ENCODE peak calls at places on chromosomes 5 and 9, in four cellular contexts. One of them, this sample, is unnamed.

GRCh38 chr9:7233516-7233915 is 475.7 kb downstream of the KDM4C start:
- DNase-seq in tibial artery: no peak
- DNase-seq in lower lobe of right lung: no peak
- DNase-seq in hepatocyte: no peak
- DNase-seq in this sample: no peak

GRCh38 chr5:74185599-74185998 is 454.9 kb downstream of the ENC1 start:
- DNase-seq in tibial artery: no peak
- DNase-seq in lower lobe of right lung: no peak
- DNase-seq in hepatocyte: no peak
- DNase-seq in this sample: no peak

GRCh38 chr9:17064558-17064957 is 70.3 kb upstream of the CNTLN start:
- DNase-seq in tibial artery: no peak
- DNase-seq in lower lobe of right lung: no peak
- DNase-seq in hepatocyte: no peak
- DNase-seq in this sample: no peak

GRCh38 chr5:114362197-114362976 is 517 bp downstream of the KCNN2 start:
- DNase-seq in tibial artery: no peak
- DNase-seq in lower lobe of right lung: peak
- DNase-seq in hepatocyte: peak
- DNase-seq in this sample: no peak

GRCh38 chr5:68266457-68266856 is 50.9 kb downstream of the PIK3R1 start:
- DNase-seq in tibial artery: no peak
- DNase-seq in lower lobe of right lung: no peak
- DNase-seq in hepatocyte: no peak
- DNase-seq in this sample: no peak

GRCh38 chr5:22465177-22465576 is 388.0 kb downstream of the CDH12 start:
- DNase-seq in tibial artery: no peak
- DNase-seq in lower lobe of right lung: no peak
- DNase-seq in hepatocyte: no peak
- DNase-seq in this sample: no peak

GRCh38 chr5:61450880-61451279 is 118.8 kb downstream of the ZSWIM6 start:
- DNase-seq in tibial artery: no peak
- DNase-seq in lower lobe of right lung: no peak
- DNase-seq in hepatocyte: no peak
- DNase-seq in this sample: no peak

GRCh38 chr9:13141629-13142028 is 137.9 kb downstream of the MPDZ start:
- DNase-seq in tibial artery: no peak
- DNase-seq in lower lobe of right lung: no peak
- DNase-seq in hepatocyte: no peak
- DNase-seq in this sample: no peak

GRCh38 chr9:33517373-33517772 is 6.7 kb upstream of the ANKRD18B start:
- DNase-seq in tibial artery: no peak
- DNase-seq in lower lobe of right lung: no peak
- DNase-seq in hepatocyte: peak
- DNase-seq in this sample: no peak

GRCh38 chr5:149886697-149887470 is 57.7 kb downstream of the PDE6A start:
- DNase-seq in tibial artery: no peak
- DNase-seq in lower lobe of right lung: no peak
- DNase-seq in hepatocyte: no peak
- DNase-seq in this sample: no peak

GRCh38 chr9:75146229-75146628 is 57.9 kb downstream of the OSTF1 start:
- DNase-seq in tibial artery: no peak
- DNase-seq in lower lobe of right lung: no peak
- DNase-seq in hepatocyte: no peak
- DNase-seq in this sample: no peak

GRCh38 chr9:2570615-2571479 is 50.7 kb upstream of the VLDLR start:
- DNase-seq in tibial artery: peak
- DNase-seq in lower lobe of right lung: peak
- DNase-seq in hepatocyte: peak
- DNase-seq in this sample: no peak

GRCh38 chr5:133891390-133891789 is 77.0 kb downstream of the C5orf15 start:
- DNase-seq in tibial artery: no peak
- DNase-seq in lower lobe of right lung: no peak
- DNase-seq in hepatocyte: no peak
- DNase-seq in this sample: peak

GRCh38 chr5:52579391-52579790 is 208.3 kb upstream of the ITGA1 start:
- DNase-seq in tibial artery: no peak
- DNase-seq in lower lobe of right lung: no peak
- DNase-seq in hepatocyte: no peak
- DNase-seq in this sample: no peak

GRCh38 chr9:76621011-76621410 is 143.2 kb upstream of the PCA3 start:
- DNase-seq in tibial artery: no peak
- DNase-seq in lower lobe of right lung: no peak
- DNase-seq in hepatocyte: no peak
- DNase-seq in this sample: no peak

GRCh38 chr5:115815693-115816225 is 700 bp downstream of the CDO1 start:
- DNase-seq in tibial artery: peak
- DNase-seq in lower lobe of right lung: no peak
- DNase-seq in hepatocyte: peak
- DNase-seq in this sample: peak

GRCh38 chr9:110714314-110714713 is 45.7 kb downstream of the MUSK start:
- DNase-seq in tibial artery: no peak
- DNase-seq in lower lobe of right lung: no peak
- DNase-seq in hepatocyte: peak
- DNase-seq in this sample: no peak

GRCh38 chr5:80204808-80205614 is 50.8 kb downstream of the SERINC5 start:
- DNase-seq in tibial artery: no peak
- DNase-seq in lower lobe of right lung: no peak
- DNase-seq in hepatocyte: peak
- DNase-seq in this sample: no peak

GRCh38 chr5:80934751-80935150 is 25.4 kb upstream of the RASGRF2 start:
- DNase-seq in tibial artery: no peak
- DNase-seq in lower lobe of right lung: no peak
- DNase-seq in hepatocyte: no peak
- DNase-seq in this sample: no peak

GRCh38 chr9:95981741-95982390 is 106.4 kb downstream of the ERCC6L2 start:
- DNase-seq in tibial artery: no peak
- DNase-seq in lower lobe of right lung: no peak
- DNase-seq in hepatocyte: no peak
- DNase-seq in this sample: no peak

GRCh38 chr5:342501-343460 is 21.3 kb downstream of the AHRR start:
- DNase-seq in tibial artery: no peak
- DNase-seq in lower lobe of right lung: no peak
- DNase-seq in hepatocyte: no peak
- DNase-seq in this sample: no peak

GRCh38 chr9:122192261-122192875 is 32.7 kb downstream of the MORN5 start:
- DNase-seq in tibial artery: no peak
- DNase-seq in lower lobe of right lung: no peak
- DNase-seq in hepatocyte: no peak
- DNase-seq in this sample: no peak

GRCh38 chr5:115209279-115209678 is 39.6 kb upstream of the TRIM36 start:
- DNase-seq in tibial artery: no peak
- DNase-seq in lower lobe of right lung: no peak
- DNase-seq in hepatocyte: no peak
- DNase-seq in this sample: no peak

GRCh38 chr5:110853267-110853666 is 114.5 kb downstream of the SLC25A46 start:
- DNase-seq in tibial artery: no peak
- DNase-seq in lower lobe of right lung: no peak
- DNase-seq in hepatocyte: no peak
- DNase-seq in this sample: no peak

GRCh38 chr5:73999306-73999705 is 373.3 kb downstream of the ARHGEF28 start:
- DNase-seq in tibial artery: no peak
- DNase-seq in lower lobe of right lung: no peak
- DNase-seq in hepatocyte: no peak
- DNase-seq in this sample: no peak

GRCh38 chr9:127345566-127345965 is 51.4 kb upstream of the SLC2A8 start:
- DNase-seq in tibial artery: no peak
- DNase-seq in lower lobe of right lung: no peak
- DNase-seq in hepatocyte: no peak
- DNase-seq in this sample: no peak

GRCh38 chr5:176812269-176813259 is 2.2 kb downstream of the UNC5A start:
- DNase-seq in tibial artery: no peak
- DNase-seq in lower lobe of right lung: no peak
- DNase-seq in hepatocyte: peak
- DNase-seq in this sample: no peak

GRCh38 chr9:3628239-3628638 is 102.4 kb upstream of the RFX3 start:
- DNase-seq in tibial artery: no peak
- DNase-seq in lower lobe of right lung: no peak
- DNase-seq in hepatocyte: no peak
- DNase-seq in this sample: no peak

GRCh38 chr5:180352116-180352975 is 790 bp downstream of the GFPT2 start:
- DNase-seq in tibial artery: peak
- DNase-seq in lower lobe of right lung: no peak
- DNase-seq in hepatocyte: peak
- DNase-seq in this sample: no peak

GRCh38 chr5:160297776-160298175 is 14.6 kb downstream of the CCNJL start:
- DNase-seq in tibial artery: no peak
- DNase-seq in lower lobe of right lung: no peak
- DNase-seq in hepatocyte: no peak
- DNase-seq in this sample: no peak

GRCh38 chr5:141821430-141821925 is 56.7 kb downstream of the PCDH1 start:
- DNase-seq in tibial artery: no peak
- DNase-seq in lower lobe of right lung: no peak
- DNase-seq in hepatocyte: peak
- DNase-seq in this sample: no peak

GRCh38 chr5:92500752-92501151 is 1080.3 kb downstream of the NR2F1-AS1 start:
- DNase-seq in tibial artery: no peak
- DNase-seq in lower lobe of right lung: no peak
- DNase-seq in hepatocyte: no peak
- DNase-seq in this sample: no peak

GRCh38 chr5:176790921-176791320 is 19.4 kb upstream of the UNC5A start:
- DNase-seq in tibial artery: no peak
- DNase-seq in lower lobe of right lung: no peak
- DNase-seq in hepatocyte: no peak
- DNase-seq in this sample: no peak

GRCh38 chr9:3467593-3468219 is 58.1 kb downstream of the RFX3 start:
- DNase-seq in tibial artery: peak
- DNase-seq in lower lobe of right lung: peak
- DNase-seq in hepatocyte: peak
- DNase-seq in this sample: no peak

DNA sequence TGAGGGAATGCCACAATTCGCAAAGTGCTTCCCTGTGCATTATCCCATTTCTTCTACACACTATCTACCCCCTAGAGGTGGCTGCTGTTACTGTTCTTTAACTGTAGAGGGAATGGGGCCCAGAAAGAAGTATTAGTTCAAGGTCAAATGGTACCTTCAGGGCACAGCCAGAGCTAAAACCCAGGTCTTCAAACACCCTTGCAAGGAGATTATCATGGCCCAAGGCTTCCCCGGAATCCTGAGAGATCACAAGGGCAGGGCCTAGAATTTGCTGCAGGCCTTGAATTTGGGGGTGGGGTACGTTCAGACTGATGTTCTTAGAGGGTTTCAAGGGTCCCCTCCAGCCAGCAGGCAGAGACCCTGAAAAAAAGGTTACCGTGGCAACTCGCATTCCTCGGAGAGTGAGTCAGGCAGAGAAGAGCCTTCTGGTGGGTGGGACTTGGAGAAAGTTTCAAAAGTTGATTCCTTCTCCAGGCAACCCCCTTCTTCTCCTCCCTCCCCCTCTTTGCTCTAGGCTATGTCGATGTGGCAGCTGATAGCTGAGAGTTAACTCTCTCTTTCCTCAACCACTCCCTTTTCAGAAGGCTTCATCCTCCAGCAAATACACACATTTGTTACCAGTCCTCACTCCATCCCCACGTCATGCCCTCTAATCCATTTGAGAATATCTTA is 1.9 kb downstream of the SPARC start:
- DNase-seq in tibial artery: peak
- DNase-seq in lower lobe of right lung: no peak
- DNase-seq in hepatocyte: peak
- DNase-seq in this sample: no peak
- TF ChIP-seq CTCF in tibial artery: no peak
- TF ChIP-seq CTCF in lower lobe of right lung: peak
- TF ChIP-seq CTCF in hepatocyte: peak
- TF ChIP-seq CTCF in this sample: peak

GRCh38 chr9:128635266-128636023 is 21.2 kb downstream of the DYNC2I2 start:
- DNase-seq in tibial artery: peak
- DNase-seq in lower lobe of right lung: peak
- DNase-seq in hepatocyte: peak
- DNase-seq in this sample: peak
- TF ChIP-seq CTCF in tibial artery: peak
- TF ChIP-seq CTCF in lower lobe of right lung: peak
- TF ChIP-seq CTCF in hepatocyte: peak
- TF ChIP-seq CTCF in this sample: peak

DNA sequence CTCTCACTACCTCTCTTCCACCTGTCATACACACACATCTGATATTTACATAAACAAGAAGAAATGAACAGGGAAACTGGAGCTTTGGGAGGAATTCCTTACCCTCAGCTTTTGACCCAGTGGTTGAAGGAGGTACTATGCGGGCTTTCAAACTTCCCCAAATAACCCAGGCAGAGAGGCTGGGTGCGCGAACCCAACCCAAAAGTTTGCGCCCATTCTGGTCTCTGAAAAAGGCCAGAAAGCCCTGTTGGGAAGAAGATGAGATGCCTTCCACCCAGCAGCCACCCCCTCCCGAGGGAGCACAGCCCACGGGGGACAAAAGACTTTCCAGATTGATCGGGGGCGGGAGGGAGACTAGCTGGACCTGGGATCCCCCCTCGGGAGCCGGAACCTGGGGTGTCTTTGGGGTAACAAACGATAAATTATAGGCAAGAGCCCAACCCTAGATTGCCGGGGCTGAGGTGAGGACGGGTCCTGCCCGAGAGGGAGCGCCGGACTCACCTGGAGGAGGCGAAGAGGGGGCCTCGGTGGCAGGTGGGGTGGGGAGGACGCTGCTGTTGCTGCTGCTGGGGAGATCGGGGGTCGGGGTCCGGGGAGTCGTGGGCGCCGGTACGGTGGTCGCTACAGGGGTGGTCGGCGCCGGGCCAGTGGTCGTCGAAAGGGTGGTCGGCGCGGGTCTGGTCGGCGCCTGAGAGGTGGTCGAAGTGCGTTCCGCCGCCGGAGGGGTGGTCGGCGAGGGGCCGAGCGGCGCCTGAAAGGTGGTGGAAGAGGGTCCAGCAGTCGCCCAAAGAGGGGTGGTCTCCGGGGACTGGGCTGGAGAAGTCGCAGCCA is 798 bp downstream of the MEGF9 start:
- DNase-seq in tibial artery: peak
- DNase-seq in lower lobe of right lung: peak
- DNase-seq in hepatocyte: no peak
- DNase-seq in this sample: no peak
- TF ChIP-seq CTCF in tibial artery: peak
- TF ChIP-seq CTCF in lower lobe of right lung: no peak
- TF ChIP-seq CTCF in hepatocyte: no peak
- TF ChIP-seq CTCF in this sample: no peak

GRCh38 chr5:90166816-90167215 is 242.7 kb downstream of the CETN3 start:
- DNase-seq in tibial artery: no peak
- DNase-seq in lower lobe of right lung: no peak
- DNase-seq in hepatocyte: no peak
- DNase-seq in this sample: no peak

GRCh38 chr5:90162324-90162723 is 247.2 kb downstream of the CETN3 start:
- DNase-seq in tibial artery: no peak
- DNase-seq in lower lobe of right lung: no peak
- DNase-seq in hepatocyte: no peak
- DNase-seq in this sample: no peak

GRCh38 chr5:90158131-90158530 is 251.4 kb downstream of the CETN3 start:
- DNase-seq in tibial artery: no peak
- DNase-seq in lower lobe of right lung: no peak
- DNase-seq in hepatocyte: no peak
- DNase-seq in this sample: no peak

GRCh38 chr5:90161399-90161798 is 248.2 kb downstream of the CETN3 start:
- DNase-seq in tibial artery: peak
- DNase-seq in lower lobe of right lung: peak
- DNase-seq in hepatocyte: peak
- DNase-seq in this sample: no peak
- TF ChIP-seq CTCF in tibial artery: no peak
- TF ChIP-seq CTCF in lower lobe of right lung: peak
- TF ChIP-seq CTCF in hepatocyte: peak
- TF ChIP-seq CTCF in this sample: peak